ENCODE peak calls at places on chromosome X, in nine cellular contexts. C is AG04450, K is heart left ventricle, D is hepatocyte, H is neural progenitor cell, F is left lung, P is upper lobe of right lung, N is adrenal gland, X is keratinocyte. Y is an unnamed sample.
A peak's percentile ranks its signal among the peaks of the same experiment; 100 is the strongest.

GRCh38 chrX:153361781-153362397 is 27.9 kb downstream of the ZNF275 start:
- DNase-seq in H (no peak), D (no peak), C (no peak), X (no peak), P (no peak), K (no peak), N (no peak), F (no peak), Y (no peak)

GRCh38 chrX:71944369-71944768 is 33.7 kb downstream of the NHSL2 start:
- DNase-seq in X (no peak), P (no peak), D (no peak), C (no peak), H (no peak), F (no peak), K (no peak), N (no peak), Y (no peak)

GRCh38 chrX:104166735-104167436 is 633 bp downstream of the FAM199X start:
- DNase-seq in H (no peak), X (no peak), N (peak; percentile 7), K (no peak), D (no peak), F (peak; percentile 49), P (no peak), C (no peak), Y (no peak)

GRCh38 chrX:130524476-130525194 is 122.8 kb downstream of the RBMX2 start:
- DNase-seq in H (no peak), P (no peak), F (no peak), K (no peak), X (no peak), D (no peak), C (no peak), N (no peak), Y (no peak)

GRCh38 chrX:57918750-57919436 is 8.6 kb upstream of the ZXDA start:
- DNase-seq in H (no peak), P (no peak), F (no peak), K (peak; percentile 37), C (no peak), X (no peak), D (no peak), N (peak; percentile 39), Y (peak; percentile 45)

GRCh38 chrX:270848-271367 is 10.3 kb upstream of the PLCXD1 start:
- DNase-seq in H (no peak), P (peak; percentile 84), C (no peak), N (no peak), X (no peak), K (peak; percentile 15), D (no peak), F (peak; percentile 70), Y (peak; percentile 85)

GRCh38 chrX:20514358-20514757 is 247.6 kb upstream of the RPS6KA3 start:
- DNase-seq in N (no peak), X (peak; percentile 52), F (no peak), K (no peak), C (no peak), P (no peak), D (no peak), H (no peak), Y (no peak)

GRCh38 chrX:153521034-153521433 is 3.6 kb downstream of the ATP2B3 start:
- DNase-seq in P (no peak), N (peak; percentile 42), K (no peak), D (no peak), F (no peak), H (no peak), C (no peak), X (no peak), Y (no peak)

GRCh38 chrX:39675619-39676018 is 422.1 kb downstream of the BCOR start:
- DNase-seq in C (no peak), P (no peak), H (no peak), K (peak; percentile 80), N (peak; percentile 43), X (no peak), F (no peak), D (no peak), Y (no peak)

GRCh38 chrX:7996414-7996813 is 69.2 kb upstream of the PNPLA4 start:
- DNase-seq in F (no peak), X (no peak), P (no peak), N (peak; percentile 22), C (no peak), H (peak; percentile 46), D (peak; percentile 36), K (no peak), Y (no peak)

GRCh38 chrX:14351889-14352288 is 177.4 kb upstream of the GLRA2 start:
- DNase-seq in D (no peak), F (no peak), P (no peak), K (no peak), X (no peak), H (peak; percentile 66), C (no peak), N (no peak), Y (no peak)

GRCh38 chrX:102516314-102516936 is at the start of gene TMSB15A:
- DNase-seq in F (peak; percentile 64), D (peak; percentile 73), X (no peak), H (peak; percentile 90), C (no peak), K (peak; percentile 68), P (peak; percentile 82), N (peak; percentile 70), Y (peak; percentile 76)

GRCh38 chrX:106437407-106437806 is 174.4 kb upstream of the RADX start:
- DNase-seq in D (no peak), F (no peak), P (no peak), C (no peak), K (no peak), H (peak; percentile 4), X (no peak), N (no peak), Y (no peak)

GRCh38 chrX:24494544-24495113 is 29.5 kb downstream of the PDK3 start:
- DNase-seq in P (no peak), D (peak; percentile 79), K (no peak), F (no peak), H (peak; percentile 34), N (peak; percentile 8), C (peak; percentile 30), X (no peak), Y (no peak)

GRCh38 chrX:100072286-100072685 is 337.8 kb downstream of the PCDH19 start:
- DNase-seq in K (no peak), F (no peak), N (no peak), D (no peak), C (no peak), H (no peak), X (no peak), P (no peak), Y (no peak)

DNA sequence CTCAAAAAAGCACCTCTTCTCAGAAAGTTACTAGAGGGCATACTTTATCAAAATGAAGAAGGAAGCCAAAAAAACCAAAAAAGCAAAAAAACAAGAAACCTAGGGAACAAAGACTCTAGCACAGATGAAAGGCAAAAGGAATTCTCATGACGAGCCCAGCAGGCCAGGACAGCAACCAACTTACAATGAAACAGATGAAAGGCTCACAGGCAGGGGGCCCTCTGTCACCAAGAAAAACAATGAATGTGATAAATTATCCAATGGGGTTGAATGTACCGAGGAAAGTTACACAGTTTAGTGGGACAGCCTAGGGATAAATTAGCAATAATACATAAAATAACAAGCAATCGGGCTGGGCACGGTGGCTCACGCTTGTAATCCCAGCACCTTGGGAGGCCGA is 79.0 kb downstream of the GPR82 start:
- DNase-seq in D (no peak), F (no peak), K (no peak), H (peak; percentile 22), P (no peak), N (no peak), X (no peak), C (no peak), Y (no peak)
- TF ChIP-seq CTCF in D (no peak), F (no peak), K (peak; percentile 17), H (no peak), P (no peak), N (no peak), X (no peak), C (no peak), Y (no peak)

GRCh38 chrX:23369037-23369436 is 34.4 kb downstream of the PTCHD1 start:
- DNase-seq in K (no peak), P (no peak), C (no peak), X (no peak), D (no peak), H (no peak), F (no peak), N (no peak), Y (no peak)

GRCh38 chrX:23374291-23374690 is 39.6 kb downstream of the PTCHD1 start:
- DNase-seq in N (no peak), D (no peak), H (peak; percentile 16), P (no peak), K (no peak), X (no peak), F (no peak), C (no peak), Y (no peak)

GRCh38 chrX:23376581-23376980 is 41.9 kb downstream of the PTCHD1 start:
- DNase-seq in N (no peak), D (no peak), C (no peak), F (no peak), K (no peak), P (no peak), H (no peak), X (no peak), Y (no peak)

GRCh38 chrX:23372220-23372902 is 37.7 kb downstream of the PTCHD1 start:
- DNase-seq in D (no peak), K (no peak), F (no peak), C (no peak), P (no peak), N (no peak), X (no peak), H (no peak), Y (no peak)

DNA sequence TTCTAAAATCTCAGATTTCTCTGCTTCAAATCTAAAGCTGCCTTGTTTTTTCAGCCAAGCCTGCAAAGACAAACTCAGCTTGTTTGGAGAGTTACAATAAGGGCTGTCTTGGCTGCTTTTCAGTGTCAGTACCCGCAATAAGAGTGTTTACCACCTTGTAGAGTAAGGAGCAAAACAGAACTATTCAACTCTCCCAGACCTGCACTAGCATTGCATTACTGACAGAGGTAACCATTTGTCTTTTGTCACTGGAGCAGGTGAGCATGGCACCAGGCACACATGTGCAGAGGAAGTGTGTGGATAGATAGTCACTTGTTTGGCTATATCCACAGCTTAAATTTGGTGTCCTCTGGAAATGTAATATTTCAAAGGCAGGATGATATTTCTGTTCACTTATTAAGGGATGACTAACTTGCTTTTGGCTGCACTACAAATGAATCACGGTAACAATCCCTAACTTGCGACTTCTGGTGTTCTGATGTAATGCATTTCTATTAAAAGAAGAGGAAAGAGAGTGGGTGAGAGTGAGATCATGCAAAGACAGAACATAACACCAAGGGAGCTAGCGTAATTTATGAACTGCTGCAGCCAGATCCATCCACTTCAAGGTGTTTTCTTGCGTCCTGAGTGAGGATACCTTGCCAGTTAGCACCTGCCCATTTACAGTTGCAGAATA is 38.6 kb downstream of the PTCHD1 start:
- DNase-seq in C (peak; percentile 7), F (no peak), N (no peak), P (no peak), D (no peak), K (no peak), H (no peak), X (peak; percentile 17), Y (no peak)
- H3K27ac ChIP-seq in C (no peak overlapping the region), F (no peak overlapping the region), N (no peak overlapping the region), P (no peak overlapping the region), D (no peak overlapping the region), K (no peak overlapping the region), H (no peak overlapping the region), X (no peak overlapping the region), Y (no peak overlapping the region)

GRCh38 chrX:16892504-16893362 is 22.6 kb upstream of the RBBP7 start:
- DNase-seq in X (no peak), F (peak; percentile 55), P (no peak), C (peak; percentile 39), N (peak; percentile 79), D (peak; percentile 94), K (peak; percentile 60), H (peak; percentile 94), Y (peak; percentile 45)
- H3K4me3 ChIP-seq in X (no peak overlapping the region), F (no peak overlapping the region), P (no peak overlapping the region), C (no peak overlapping the region), N (no peak overlapping the region), D (no peak overlapping the region), K (no peak overlapping the region), H (no peak overlapping the region), Y (no peak overlapping the region)

GRCh38 chrX:132071260-132071659 is 48.2 kb downstream of the STK26 start:
- DNase-seq in D (no peak), K (no peak), F (no peak), C (no peak), H (no peak), N (no peak), P (no peak), X (no peak), Y (no peak)
- TF ChIP-seq CTCF in D (peak; percentile 30), K (peak; percentile 30), F (no peak), C (no peak), H (peak; percentile 31), N (peak; percentile 30), P (peak; percentile 20), X (no peak), Y (peak; percentile 13)